ENCODE peak calls at places on chromosomes 6 and 20, in five cellular contexts. G is A549, T is SK-N-SH, U is K562, D is IMR-90. Q is an unnamed sample.

GRCh38 chr6:39829331-39829730 is 37.2 kb downstream of the DAAM2 start:
- DNase-seq in G (no peak), T (no peak), U (no peak), D (no peak), Q (no peak)

GRCh38 chr20:63740070-63740500 is 509 bp downstream of the SLC2A4RG start:
- DNase-seq in G (no peak), T (peak; percentile 87), U (peak; percentile 82), D (peak; percentile 7), Q (no peak)

GRCh38 chr6:163828038-163828790 is 413.7 kb downstream of the QKI start:
- DNase-seq in G (no peak), T (no peak), U (no peak), D (peak; percentile 35), Q (no peak)

GRCh38 chr6:140440223-140440810 is 1065.9 kb upstream of the CITED2 start:
- DNase-seq in G (no peak), T (no peak), U (no peak), D (no peak), Q (no peak)

GRCh38 chr6:128209771-128210170 is 308.9 kb upstream of the THEMIS start:
- DNase-seq in G (no peak), T (no peak), U (no peak), D (peak; percentile 79), Q (no peak)

GRCh38 chr6:14743465-14744211 is 502.2 kb upstream of the JARID2 start:
- DNase-seq in G (peak; percentile 94), T (no peak), U (peak; percentile 83), D (peak; percentile 100), Q (peak; percentile 94)

GRCh38 chr6:166032366-166033171 is 135.1 kb downstream of the TBXT start:
- DNase-seq in G (peak; percentile 89), T (peak; percentile 30), U (no peak), D (peak; percentile 90), Q (peak; percentile 47)

GRCh38 chr6:137927777-137928218 is 60.7 kb downstream of the TNFAIP3 start:
- DNase-seq in G (no peak), T (no peak), U (no peak), D (peak; percentile 53), Q (no peak)

GRCh38 chr6:4008324-4009047 is 70.5 kb downstream of the FAM217A start:
- DNase-seq in G (peak; percentile 85), T (peak; percentile 49), U (peak; percentile 24), D (peak; percentile 92), Q (peak; percentile 56)

GRCh38 chr6:5318617-5319016 is 57.3 kb downstream of the FARS2 start:
- DNase-seq in G (no peak), T (no peak), U (no peak), D (no peak), Q (no peak)

GRCh38 chr20:30506100-30506499 is 751.4 kb upstream of the DEFB115 start:
- DNase-seq in G (no peak), T (no peak), U (no peak), D (no peak), Q (no peak)

GRCh38 chr6:105077592-105078463 is 102.0 kb downstream of the POPDC3 start:
- DNase-seq in G (peak; percentile 51), T (peak; percentile 31), U (peak; percentile 21), D (peak; percentile 64), Q (peak; percentile 44)

GRCh38 chr6:82612475-82612874 is 248.9 kb downstream of the TPBG start:
- DNase-seq in G (no peak), T (no peak), U (no peak), D (no peak), Q (no peak)

DNA sequence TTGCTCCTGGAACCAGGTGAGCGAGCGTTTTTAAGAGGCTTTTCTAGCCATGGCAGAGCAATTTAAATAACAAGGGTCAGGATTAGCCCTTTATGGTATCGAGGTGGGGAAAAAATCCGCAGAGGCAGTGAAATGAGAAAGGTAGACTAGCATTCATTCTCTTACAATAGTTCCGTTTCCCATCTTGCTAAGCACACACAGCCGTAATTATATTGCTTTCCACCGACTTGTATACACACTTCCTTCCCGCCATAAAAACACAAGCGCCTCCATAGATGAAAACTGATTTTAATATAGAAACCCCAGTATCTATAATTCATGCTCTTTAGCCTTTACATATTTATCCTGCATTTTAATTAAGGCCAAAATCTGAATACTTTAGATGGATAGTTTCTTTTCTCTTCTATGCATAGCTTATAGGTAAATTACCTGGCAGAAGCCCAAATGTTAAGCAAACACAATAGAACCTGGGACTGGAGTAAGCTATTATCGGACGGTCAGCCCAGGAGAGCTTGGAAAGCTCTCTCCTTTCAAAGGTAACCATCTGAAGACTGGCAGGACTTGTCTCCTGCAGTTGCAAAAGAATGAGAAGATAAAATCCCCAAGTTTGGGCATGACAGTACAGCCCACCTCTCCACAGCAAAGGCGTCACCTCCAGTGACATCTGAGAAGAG is 90.9 kb upstream of the MC3R start:
- DNase-seq in G (no peak), T (no peak), U (no peak), D (no peak), Q (no peak)
- TF ChIP-seq RAD21 in G (no peak), T (no peak), U (no peak), D (no peak), Q (no peak)

DNA sequence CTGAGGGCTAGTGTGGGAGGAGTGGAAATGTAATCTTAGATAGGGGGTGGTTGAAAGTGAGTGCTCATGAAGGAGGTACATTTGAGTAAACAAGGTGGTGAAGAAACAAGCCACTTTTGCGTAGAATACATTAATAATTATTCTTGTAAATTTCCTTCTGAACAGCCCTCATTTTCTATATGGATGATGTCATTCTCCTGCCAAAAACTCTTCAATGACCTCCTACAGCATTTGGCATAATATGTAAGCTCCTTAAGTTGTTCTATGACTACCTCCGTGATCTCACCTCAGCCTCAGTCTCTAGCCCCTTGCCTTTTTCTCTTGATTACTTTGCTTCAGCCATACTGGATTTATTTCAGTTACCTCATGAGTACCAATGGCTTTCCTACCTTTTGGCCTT is 14.0 kb upstream of the SNAP91 start:
- DNase-seq in G (no peak), T (no peak), U (no peak), D (no peak), Q (no peak)
- H3K4me3 ChIP-seq in G (no peak overlapping the region), T (no peak overlapping the region), U (no peak overlapping the region), D (no peak overlapping the region), Q (no peak overlapping the region)

DNA sequence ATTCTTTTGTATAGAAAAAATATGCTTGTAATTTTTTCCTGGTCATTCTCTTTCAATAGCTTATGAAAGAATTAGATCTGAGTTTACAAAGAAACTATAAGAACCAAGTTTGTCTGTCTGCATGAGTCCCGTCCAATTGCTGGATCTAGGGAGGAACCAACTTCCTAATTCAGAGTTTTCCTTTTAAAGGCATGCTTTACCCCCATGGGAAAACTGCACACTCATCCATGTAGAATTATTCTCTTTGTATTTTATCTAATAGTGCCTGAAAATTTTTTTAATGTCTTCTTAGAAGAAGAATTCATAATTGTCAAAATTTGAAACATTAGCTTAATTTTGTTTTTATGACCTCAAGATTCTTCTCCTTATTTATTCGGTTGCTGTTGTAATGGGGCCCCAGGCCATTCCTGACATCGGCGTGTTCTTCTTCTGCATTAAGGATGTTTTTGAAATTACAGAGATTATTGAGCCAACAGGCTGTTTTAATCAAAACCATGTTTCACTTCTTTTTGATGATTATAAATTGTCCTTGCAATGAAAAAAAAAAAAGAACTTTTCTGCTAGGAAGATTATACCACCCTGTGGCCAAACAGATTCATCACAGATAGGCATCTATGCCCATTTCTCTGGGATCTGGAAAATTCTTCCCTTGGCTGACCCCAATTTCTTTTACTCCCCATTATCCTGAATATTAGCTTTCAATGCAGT is 100.3 kb downstream of the ZNF217 start:
- DNase-seq in G (no peak), T (peak; percentile 34), U (no peak), D (no peak), Q (no peak)
- TF ChIP-seq RAD21 in G (no peak), T (peak; percentile 79), U (no peak), D (no peak), Q (no peak)

GRCh38 chr6:24606200-24606599 is 39.8 kb downstream of the KIAA0319 start:
- DNase-seq in G (no peak), T (no peak), U (peak; percentile 5), D (no peak), Q (no peak)
- H3K4me3 ChIP-seq in G (no peak overlapping the region), T (no peak overlapping the region), U (no peak overlapping the region), D (no peak overlapping the region), Q (no peak overlapping the region)